ENCODE peak calls at places on chromosomes 6 and 20, in ten cellular contexts. One of them, this sample, is unnamed.

GRCh38 chr20:31474097-31474436 is 860 bp downstream of the DEFB124 start:
- DNase-seq in fibroblast of lung: no peak
- DNase-seq in K562: no peak
- DNase-seq in pancreas: no peak
- DNase-seq in Peyer's patch: no peak
- DNase-seq in RWPE1: no peak
- DNase-seq in Calu3: no peak
- DNase-seq in AG09309: no peak
- DNase-seq in lower leg skin: no peak
- DNase-seq in OCI-LY7: peak
- DNase-seq in this sample: no peak

GRCh38 chr6:79672631-79673065 is 41.5 kb downstream of the SH3BGRL2 start:
- DNase-seq in Peyer's patch: no peak
- DNase-seq in Calu3: peak
- DNase-seq in fibroblast of lung: peak
- DNase-seq in pancreas: no peak
- DNase-seq in RWPE1: peak
- DNase-seq in AG09309: no peak
- DNase-seq in K562: peak
- DNase-seq in OCI-LY7: no peak
- DNase-seq in lower leg skin: no peak
- DNase-seq in this sample: no peak

GRCh38 chr6:80742481-80742880 is 636.0 kb downstream of the BCKDHB start:
- DNase-seq in Peyer's patch: no peak
- DNase-seq in RWPE1: peak
- DNase-seq in OCI-LY7: peak
- DNase-seq in lower leg skin: no peak
- DNase-seq in AG09309: peak
- DNase-seq in fibroblast of lung: peak
- DNase-seq in K562: no peak
- DNase-seq in pancreas: no peak
- DNase-seq in Calu3: peak
- DNase-seq in this sample: no peak

GRCh38 chr6:17817763-17818162 is 111.0 kb upstream of the NUP153 start:
- DNase-seq in K562: no peak
- DNase-seq in Peyer's patch: no peak
- DNase-seq in pancreas: no peak
- DNase-seq in fibroblast of lung: no peak
- DNase-seq in OCI-LY7: no peak
- DNase-seq in lower leg skin: no peak
- DNase-seq in RWPE1: no peak
- DNase-seq in Calu3: no peak
- DNase-seq in AG09309: no peak
- DNase-seq in this sample: no peak

GRCh38 chr20:50728981-50729874 is 2.2 kb upstream of the PARD6B start:
- DNase-seq in pancreas: no peak
- DNase-seq in fibroblast of lung: no peak
- DNase-seq in RWPE1: peak
- DNase-seq in AG09309: no peak
- DNase-seq in OCI-LY7: peak
- DNase-seq in lower leg skin: peak
- DNase-seq in Peyer's patch: no peak
- DNase-seq in Calu3: peak
- DNase-seq in K562: no peak
- DNase-seq in this sample: no peak

GRCh38 chr6:114712129-114712662 is 369.4 kb upstream of the HS3ST5 start:
- DNase-seq in lower leg skin: no peak
- DNase-seq in Calu3: no peak
- DNase-seq in Peyer's patch: no peak
- DNase-seq in AG09309: no peak
- DNase-seq in K562: no peak
- DNase-seq in fibroblast of lung: no peak
- DNase-seq in OCI-LY7: no peak
- DNase-seq in pancreas: no peak
- DNase-seq in RWPE1: no peak
- DNase-seq in this sample: no peak

GRCh38 chr6:166516256-166516655 is 70.2 kb downstream of the RAMACL start:
- DNase-seq in lower leg skin: no peak
- DNase-seq in RWPE1: no peak
- DNase-seq in K562: no peak
- DNase-seq in Calu3: no peak
- DNase-seq in AG09309: no peak
- DNase-seq in pancreas: no peak
- DNase-seq in Peyer's patch: no peak
- DNase-seq in fibroblast of lung: no peak
- DNase-seq in OCI-LY7: no peak
- DNase-seq in this sample: no peak

GRCh38 chr20:20014659-20015058 is 2.5 kb upstream of the NAA20 start:
- DNase-seq in AG09309: no peak
- DNase-seq in fibroblast of lung: no peak
- DNase-seq in pancreas: no peak
- DNase-seq in Calu3: no peak
- DNase-seq in RWPE1: no peak
- DNase-seq in K562: no peak
- DNase-seq in OCI-LY7: no peak
- DNase-seq in Peyer's patch: no peak
- DNase-seq in lower leg skin: no peak
- DNase-seq in this sample: no peak

GRCh38 chr6:138196142-138196738 is 22.1 kb downstream of the PBOV1 start:
- DNase-seq in AG09309: no peak
- DNase-seq in RWPE1: no peak
- DNase-seq in lower leg skin: no peak
- DNase-seq in Calu3: no peak
- DNase-seq in fibroblast of lung: no peak
- DNase-seq in Peyer's patch: no peak
- DNase-seq in pancreas: no peak
- DNase-seq in OCI-LY7: no peak
- DNase-seq in K562: no peak
- DNase-seq in this sample: no peak

GRCh38 chr6:12113190-12113578 is 101.1 kb downstream of the HIVEP1 start:
- DNase-seq in lower leg skin: no peak
- DNase-seq in Calu3: no peak
- DNase-seq in K562: no peak
- DNase-seq in AG09309: peak
- DNase-seq in OCI-LY7: no peak
- DNase-seq in Peyer's patch: no peak
- DNase-seq in pancreas: no peak
- DNase-seq in RWPE1: peak
- DNase-seq in fibroblast of lung: peak
- DNase-seq in this sample: no peak

DNA sequence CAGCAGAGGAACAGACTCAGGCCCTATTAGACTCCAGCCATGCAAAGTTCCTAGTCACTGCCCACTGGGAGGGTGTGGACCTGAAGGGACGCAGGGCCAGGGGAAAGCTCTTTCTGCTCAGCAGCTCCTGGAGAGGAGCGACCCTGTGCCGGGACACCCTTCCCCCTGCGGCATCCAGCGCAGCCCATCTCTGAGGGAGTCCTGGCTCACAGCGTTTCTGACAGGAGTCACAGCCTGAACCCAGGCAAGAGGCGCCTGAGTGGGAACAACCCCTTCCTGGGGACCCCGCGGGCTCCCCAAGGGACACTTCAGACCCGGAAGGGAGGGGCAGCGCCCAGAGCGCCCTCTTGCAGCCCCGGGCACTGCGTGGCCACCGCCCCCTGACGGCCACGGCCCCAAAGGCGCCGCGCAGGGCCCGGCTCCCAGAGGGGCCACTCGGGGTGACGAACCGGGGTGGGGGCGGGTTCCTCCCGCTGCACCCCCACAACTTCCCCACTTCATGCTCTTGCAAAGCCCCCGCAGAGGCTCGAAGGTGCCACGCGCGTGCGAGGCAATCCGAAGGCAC is 853 bp downstream of the UCKL1 start:
- DNase-seq in Calu3: peak
- DNase-seq in Peyer's patch: peak
- DNase-seq in AG09309: no peak
- DNase-seq in lower leg skin: no peak
- DNase-seq in pancreas: peak
- DNase-seq in OCI-LY7: peak
- DNase-seq in RWPE1: no peak
- DNase-seq in fibroblast of lung: peak
- DNase-seq in K562: peak
- DNase-seq in this sample: peak
- TF ChIP-seq CTCF in Calu3: peak
- TF ChIP-seq CTCF in Peyer's patch: peak
- TF ChIP-seq CTCF in AG09309: peak
- TF ChIP-seq CTCF in lower leg skin: no peak
- TF ChIP-seq CTCF in pancreas: no peak
- TF ChIP-seq CTCF in OCI-LY7: peak
- TF ChIP-seq CTCF in RWPE1: peak
- TF ChIP-seq CTCF in fibroblast of lung: peak
- TF ChIP-seq CTCF in K562: peak
- TF ChIP-seq CTCF in this sample: peak

DNA sequence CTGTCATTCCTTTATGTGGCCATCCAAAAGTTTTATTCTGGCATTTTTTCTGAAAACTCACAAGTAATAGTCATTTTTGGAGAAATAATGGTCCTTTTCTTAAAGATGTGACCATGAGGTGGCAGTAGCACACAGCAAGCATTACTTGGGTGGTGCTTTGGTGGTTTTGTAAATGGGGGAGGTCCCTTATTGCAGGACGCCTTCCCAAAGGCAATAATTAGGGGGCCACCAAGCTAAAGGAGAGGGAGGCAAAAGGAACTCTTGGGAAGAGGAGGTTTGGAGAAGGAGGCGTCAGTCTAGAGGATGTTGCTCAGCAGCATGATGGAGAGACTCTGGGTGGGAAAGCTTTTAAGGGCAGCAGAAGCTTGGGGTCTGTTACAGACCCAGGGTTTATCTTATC is 422.6 kb upstream of the MMS22L start:
- DNase-seq in lower leg skin: no peak
- DNase-seq in Peyer's patch: no peak
- DNase-seq in AG09309: no peak
- DNase-seq in K562: no peak
- DNase-seq in pancreas: no peak
- DNase-seq in RWPE1: no peak
- DNase-seq in fibroblast of lung: peak
- DNase-seq in OCI-LY7: peak
- DNase-seq in Calu3: no peak
- DNase-seq in this sample: no peak
- TF ChIP-seq CTCF in lower leg skin: no peak
- TF ChIP-seq CTCF in Peyer's patch: no peak
- TF ChIP-seq CTCF in AG09309: no peak
- TF ChIP-seq CTCF in K562: no peak
- TF ChIP-seq CTCF in pancreas: no peak
- TF ChIP-seq CTCF in RWPE1: no peak
- TF ChIP-seq CTCF in fibroblast of lung: no peak
- TF ChIP-seq CTCF in OCI-LY7: peak
- TF ChIP-seq CTCF in Calu3: peak
- TF ChIP-seq CTCF in this sample: peak

GRCh38 chr20:52084727-52085126 is 106.9 kb downstream of the ZFP64 start:
- DNase-seq in lower leg skin: no peak
- DNase-seq in OCI-LY7: no peak
- DNase-seq in Peyer's patch: no peak
- DNase-seq in K562: no peak
- DNase-seq in pancreas: no peak
- DNase-seq in RWPE1: no peak
- DNase-seq in fibroblast of lung: no peak
- DNase-seq in AG09309: no peak
- DNase-seq in Calu3: no peak
- DNase-seq in this sample: no peak

GRCh38 chr20:52082612-52083011 is 109.0 kb downstream of the ZFP64 start:
- DNase-seq in lower leg skin: no peak
- DNase-seq in Peyer's patch: no peak
- DNase-seq in RWPE1: no peak
- DNase-seq in OCI-LY7: no peak
- DNase-seq in Calu3: no peak
- DNase-seq in K562: no peak
- DNase-seq in AG09309: no peak
- DNase-seq in fibroblast of lung: no peak
- DNase-seq in pancreas: no peak
- DNase-seq in this sample: no peak

GRCh38 chr20:52081791-52082190 is 109.8 kb downstream of the ZFP64 start:
- DNase-seq in pancreas: no peak
- DNase-seq in RWPE1: no peak
- DNase-seq in OCI-LY7: no peak
- DNase-seq in Calu3: no peak
- DNase-seq in fibroblast of lung: no peak
- DNase-seq in K562: no peak
- DNase-seq in lower leg skin: no peak
- DNase-seq in AG09309: no peak
- DNase-seq in Peyer's patch: no peak
- DNase-seq in this sample: no peak

GRCh38 chr20:52081066-52081465 is 110.5 kb downstream of the ZFP64 start:
- DNase-seq in lower leg skin: no peak
- DNase-seq in AG09309: no peak
- DNase-seq in RWPE1: no peak
- DNase-seq in Calu3: no peak
- DNase-seq in Peyer's patch: no peak
- DNase-seq in OCI-LY7: no peak
- DNase-seq in pancreas: no peak
- DNase-seq in fibroblast of lung: no peak
- DNase-seq in K562: no peak
- DNase-seq in this sample: no peak

DNA sequence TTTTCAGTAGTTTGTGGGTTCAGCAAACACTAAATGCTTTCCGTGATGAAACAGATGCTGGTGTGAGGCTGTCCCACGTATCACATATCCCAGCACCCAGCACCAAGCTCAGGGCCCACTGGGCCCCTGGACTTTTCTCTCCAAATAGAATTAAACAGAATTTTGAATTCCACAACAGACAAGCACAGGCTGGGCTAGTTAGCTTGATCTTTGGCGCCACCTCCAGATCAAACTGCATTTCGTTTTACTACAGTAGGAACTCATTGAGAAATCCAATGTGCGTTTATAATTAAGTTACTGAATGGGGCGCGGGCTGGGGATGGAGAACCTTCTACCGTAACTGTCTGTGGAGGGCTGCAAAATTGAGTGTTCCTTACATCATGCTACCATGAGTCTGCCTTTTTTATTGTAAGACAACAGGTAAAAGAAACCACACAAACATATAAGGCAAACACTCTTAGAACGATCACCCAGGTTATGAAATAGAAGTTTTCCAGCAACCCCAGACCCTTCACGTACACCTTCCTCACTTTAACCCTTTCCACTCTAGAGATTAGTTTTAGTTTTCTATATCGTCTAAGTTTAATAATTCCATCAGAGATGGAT is 107.8 kb downstream of the ZFP64 start:
- DNase-seq in RWPE1: peak
- DNase-seq in fibroblast of lung: peak
- DNase-seq in lower leg skin: no peak
- DNase-seq in Calu3: peak
- DNase-seq in pancreas: no peak
- DNase-seq in OCI-LY7: peak
- DNase-seq in K562: peak
- DNase-seq in AG09309: peak
- DNase-seq in Peyer's patch: no peak
- DNase-seq in this sample: peak
- TF ChIP-seq CTCF in RWPE1: peak
- TF ChIP-seq CTCF in fibroblast of lung: peak
- TF ChIP-seq CTCF in lower leg skin: no peak
- TF ChIP-seq CTCF in Calu3: peak
- TF ChIP-seq CTCF in pancreas: peak
- TF ChIP-seq CTCF in OCI-LY7: peak
- TF ChIP-seq CTCF in K562: peak
- TF ChIP-seq CTCF in AG09309: peak
- TF ChIP-seq CTCF in Peyer's patch: peak
- TF ChIP-seq CTCF in this sample: peak

DNA sequence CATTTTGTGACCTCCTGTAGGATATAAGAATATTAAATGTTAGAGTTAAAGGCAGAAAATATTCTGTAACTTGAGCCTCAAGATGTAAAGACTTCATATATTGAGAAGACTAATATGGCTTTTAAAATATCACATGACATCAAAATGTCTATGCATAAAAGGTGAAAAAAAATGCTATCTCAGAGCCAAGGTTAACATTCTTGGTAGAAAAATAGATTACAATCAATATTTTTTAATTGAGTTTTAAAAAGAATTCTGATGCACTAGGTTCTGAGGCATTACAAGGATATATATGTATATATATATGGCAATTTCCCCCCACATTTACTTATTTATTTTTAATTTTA is 46.2 kb upstream of the RAB23 start:
- DNase-seq in lower leg skin: no peak
- DNase-seq in OCI-LY7: no peak
- DNase-seq in K562: no peak
- DNase-seq in pancreas: no peak
- DNase-seq in fibroblast of lung: no peak
- DNase-seq in RWPE1: no peak
- DNase-seq in Calu3: no peak
- DNase-seq in Peyer's patch: no peak
- DNase-seq in AG09309: no peak
- DNase-seq in this sample: no peak
- TF ChIP-seq CTCF in lower leg skin: no peak
- TF ChIP-seq CTCF in OCI-LY7: peak
- TF ChIP-seq CTCF in K562: no peak
- TF ChIP-seq CTCF in pancreas: no peak
- TF ChIP-seq CTCF in fibroblast of lung: no peak
- TF ChIP-seq CTCF in RWPE1: no peak
- TF ChIP-seq CTCF in Calu3: no peak
- TF ChIP-seq CTCF in Peyer's patch: no peak
- TF ChIP-seq CTCF in AG09309: no peak
- TF ChIP-seq CTCF in this sample: no peak